ENCODE peak calls at places on chromosomes 4 and X, in ten cellular contexts. C is amygdala; T is HFF-Myc; I is NCI-H2081; Z is WTC11; W is DMS153; Y is activated CD8-positive, alpha-beta memory T cell treated with anti-CD3 and anti-CD28 coated beads for 24 hours; J is endothelial cell; V is OCI-M1; R is CD8-positive, alpha-beta memory T cell. G is an unnamed sample.

GRCh38 chr4:98473046-98473445 is 185.4 kb downstream of the TSPAN5 start:
- DNase-seq in C (no peak), T (no peak), I (no peak), Z (no peak), W (no peak), Y (no peak), J (no peak), V (no peak), R (no peak), G (no peak)

GRCh38 chr4:37225778-37226177 is 18.8 kb upstream of the NWD2 start:
- DNase-seq in C (no peak), T (no peak), I (no peak), Z (no peak), W (no peak), Y (no peak), J (no peak), V (peak), R (no peak), G (no peak)

GRCh38 chr4:147831452-147832192 is 99.7 kb downstream of the ARHGAP10 start:
- DNase-seq in C (no peak), T (peak), I (no peak), Z (no peak), W (no peak), Y (no peak), J (no peak), V (peak), R (no peak), G (no peak)

GRCh38 chr4:185987976-185988627 is 80.9 kb upstream of the TLR3 start:
- DNase-seq in C (no peak), T (no peak), I (no peak), Z (no peak), W (no peak), Y (no peak), J (no peak), V (no peak), R (no peak), G (no peak)

GRCh38 chr4:153509724-153510123 is 43.6 kb downstream of the TMEM131L start:
- DNase-seq in C (no peak), T (no peak), I (no peak), Z (no peak), W (peak), Y (no peak), J (no peak), V (no peak), R (no peak), G (no peak)

GRCh38 chr4:38306482-38307071 is 346.4 kb downstream of the PTTG2 start:
- DNase-seq in C (no peak), T (no peak), I (no peak), Z (no peak), W (no peak), Y (no peak), J (no peak), V (no peak), R (no peak), G (no peak)

GRCh38 chr4:186845137-186845842 is 121.6 kb upstream of the FAT1 start:
- DNase-seq in C (no peak), T (no peak), I (no peak), Z (no peak), W (no peak), Y (no peak), J (no peak), V (peak), R (no peak), G (no peak)

GRCh38 chr4:123505457-123506310 is 109.1 kb downstream of the SPRY1 start:
- DNase-seq in C (peak), T (no peak), I (peak), Z (peak), W (peak), Y (peak), J (peak), V (no peak), R (no peak), G (peak)

GRCh38 chr4:94452476-94453300 is 946 bp downstream of the PDLIM5 start:
- DNase-seq in C (peak), T (no peak), I (no peak), Z (peak), W (no peak), Y (peak), J (peak), V (peak), R (peak), G (peak)

GRCh38 chr4:133151681-133152329 is 2.7 kb downstream of the PCDH10 start:
- DNase-seq in C (peak), T (no peak), I (no peak), Z (peak), W (no peak), Y (no peak), J (peak), V (no peak), R (no peak), G (peak)

GRCh38 chrX:13266641-13267420 is 53.0 kb downstream of the ATXN3L start:
- DNase-seq in C (no peak), T (no peak), I (no peak), Z (no peak), W (no peak), Y (no peak), J (no peak), V (no peak), R (no peak), G (no peak)

GRCh38 chr4:8828869-8829268 is 42.8 kb downstream of the HMX1 start:
- DNase-seq in C (no peak), T (no peak), I (no peak), Z (no peak), W (no peak), Y (peak), J (no peak), V (no peak), R (no peak), G (no peak)

GRCh38 chr4:123749408-123749807 is 352.8 kb downstream of the SPRY1 start:
- DNase-seq in C (no peak), T (no peak), I (no peak), Z (no peak), W (no peak), Y (no peak), J (no peak), V (no peak), R (no peak), G (no peak)

GRCh38 chr4:145734576-145735329 is 54.8 kb downstream of the C4orf51 start:
- DNase-seq in C (no peak), T (peak), I (no peak), Z (no peak), W (no peak), Y (no peak), J (no peak), V (no peak), R (no peak), G (no peak)

GRCh38 chrX:134669378-134670098 is 11.3 kb upstream of the PLAC1 start:
- DNase-seq in C (no peak), T (peak), I (no peak), Z (no peak), W (no peak), Y (no peak), J (no peak), V (no peak), R (no peak), G (no peak)

GRCh38 chr4:183738081-183738673 is 79.1 kb downstream of the TRAPPC11 start:
- DNase-seq in C (no peak), T (no peak), I (no peak), Z (no peak), W (no peak), Y (no peak), J (no peak), V (no peak), R (no peak), G (no peak)

GRCh38 chr4:8181844-8182243 is 17.2 kb upstream of the SH3TC1 start:
- DNase-seq in C (no peak), T (no peak), I (no peak), Z (no peak), W (no peak), Y (no peak), J (no peak), V (no peak), R (no peak), G (no peak)

GRCh38 chr4:125243835-125244397 is 70.8 kb upstream of the FAT4 start:
- DNase-seq in C (no peak), T (no peak), I (no peak), Z (no peak), W (no peak), Y (no peak), J (no peak), V (no peak), R (no peak), G (no peak)

GRCh38 chrX:102345916-102346315 is 93.9 kb downstream of the NXF2B start:
- DNase-seq in C (no peak), T (no peak), I (no peak), Z (peak), W (no peak), Y (peak), J (peak), V (no peak), R (peak), G (peak)

GRCh38 chrX:17613979-17614572 is 123.2 kb upstream of the SCML1 start:
- DNase-seq in C (no peak), T (no peak), I (no peak), Z (no peak), W (no peak), Y (no peak), J (no peak), V (peak), R (no peak), G (no peak)

GRCh38 chr4:73127839-73128448 is 58.4 kb upstream of the COX18 start:
- DNase-seq in C (no peak), T (no peak), I (no peak), Z (peak), W (no peak), Y (no peak), J (no peak), V (peak), R (no peak), G (no peak)

GRCh38 chr4:145351162-145351561 is 130.5 kb upstream of the SMAD1 start:
- DNase-seq in C (no peak), T (no peak), I (no peak), Z (no peak), W (no peak), Y (no peak), J (no peak), V (peak), R (no peak), G (no peak)

GRCh38 chr4:66929748-66930147 is 615.6 kb downstream of the CENPC start:
- DNase-seq in C (peak), T (no peak), I (peak), Z (no peak), W (no peak), Y (no peak), J (no peak), V (no peak), R (no peak), G (no peak)

GRCh38 chr4:6198768-6199343 is 1.5 kb downstream of the JAKMIP1 start:
- DNase-seq in C (peak), T (no peak), I (no peak), Z (peak), W (no peak), Y (peak), J (peak), V (no peak), R (peak), G (peak)

GRCh38 chrX:107565916-107566602 is 62.3 kb upstream of the PRPS1 start:
- DNase-seq in C (peak), T (no peak), I (peak), Z (peak), W (peak), Y (no peak), J (peak), V (no peak), R (no peak), G (no peak)

GRCh38 chr4:59664771-59665170 is 1535.4 kb upstream of the ADGRL3 start:
- DNase-seq in C (no peak), T (no peak), I (no peak), Z (no peak), W (no peak), Y (no peak), J (no peak), V (no peak), R (no peak), G (no peak)

GRCh38 chr4:108172780-108173598 is 4.3 kb upstream of the LEF1 start:
- DNase-seq in C (no peak), T (peak), I (peak), Z (peak), W (peak), Y (peak), J (peak), V (peak), R (peak), G (no peak)

GRCh38 chr4:141713185-141713584 is 76.8 kb downstream of the IL15 start:
- DNase-seq in C (no peak), T (no peak), I (no peak), Z (no peak), W (no peak), Y (no peak), J (no peak), V (no peak), R (no peak), G (no peak)

GRCh38 chrX:80306007-80306406 is 114.2 kb upstream of the TENT5D start:
- DNase-seq in C (no peak), T (no peak), I (no peak), Z (no peak), W (no peak), Y (no peak), J (no peak), V (no peak), R (no peak), G (no peak)

GRCh38 chr4:33626242-33626641 is 2618.1 kb downstream of the ARAP2 start:
- DNase-seq in C (no peak), T (no peak), I (no peak), Z (no peak), W (no peak), Y (no peak), J (no peak), V (no peak), R (no peak), G (no peak)

GRCh38 chrX:53251307-53251706 is 26.3 kb upstream of the KDM5C start:
- DNase-seq in C (no peak), T (peak), I (no peak), Z (no peak), W (no peak), Y (no peak), J (no peak), V (no peak), R (no peak), G (no peak)

GRCh38 chr4:15317246-15317645 is 110.6 kb upstream of the C1QTNF7 start:
- DNase-seq in C (no peak), T (no peak), I (no peak), Z (no peak), W (no peak), Y (no peak), J (no peak), V (no peak), R (no peak), G (no peak)

GRCh38 chrX:14039344-14039743 is 9.7 kb upstream of the GEMIN8 start:
- DNase-seq in C (no peak), T (no peak), I (peak), Z (peak), W (peak), Y (peak), J (peak), V (peak), R (peak), G (no peak)

GRCh38 chr4:156773648-156774357 is 197.8 kb downstream of the PDGFC start:
- DNase-seq in C (no peak), T (no peak), I (no peak), Z (no peak), W (no peak), Y (no peak), J (no peak), V (no peak), R (no peak), G (no peak)

GRCh38 chrX:139304471-139304870 is 226.1 kb upstream of the F9 start:
- DNase-seq in C (no peak), T (no peak), I (no peak), Z (no peak), W (no peak), Y (no peak), J (no peak), V (no peak), R (no peak), G (no peak)

GRCh38 chrX:136525738-136526606 is 6.0 kb upstream of the VGLL1 start:
- DNase-seq in C (peak), T (peak), I (no peak), Z (no peak), W (peak), Y (no peak), J (no peak), V (peak), R (no peak), G (peak)

GRCh38 chr4:166594326-166594946 is 639.9 kb downstream of the SPOCK3 start:
- DNase-seq in C (no peak), T (peak), I (peak), Z (peak), W (peak), Y (no peak), J (peak), V (peak), R (no peak), G (no peak)

GRCh38 chrX:154735695-154736393 is 15.0 kb downstream of the GAB3 start:
- DNase-seq in C (no peak), T (no peak), I (no peak), Z (no peak), W (no peak), Y (no peak), J (no peak), V (no peak), R (no peak), G (no peak)

GRCh38 chrX:92247076-92247475 is 467.9 kb downstream of the PCDH11X start:
- DNase-seq in C (no peak), T (no peak), I (no peak), Z (no peak), W (no peak), Y (no peak), J (no peak), V (peak), R (no peak), G (no peak)